ENCODE peak calls at places on chromosomes 6 and 20, in five cellular contexts. One of them, this sample, is unnamed.

GRCh38 chr6:106666290-106667021 is 37.1 kb downstream of the QRSL1 start:
- DNase-seq in activated CD4-positive, alpha-beta memory T cell treated with anti-CD3 and anti-CD28 coated beads for 36 hours: no peak
- DNase-seq in left ventricle myocardium inferior: no peak
- DNase-seq in stimulated activated CD4-positive, alpha-beta T cell treated with anti-CD3 and anti-CD28 coated beads, Interleukin-2, amount 100 ng/mL, for 24 hours: no peak
- DNase-seq in RPMI7951: no peak
- DNase-seq in this sample: peak

GRCh38 chr6:30006170-30007131 is 54.6 kb upstream of the POLR1H start:
- DNase-seq in left ventricle myocardium inferior: peak
- DNase-seq in activated CD4-positive, alpha-beta memory T cell treated with anti-CD3 and anti-CD28 coated beads for 36 hours: peak
- DNase-seq in stimulated activated CD4-positive, alpha-beta T cell treated with anti-CD3 and anti-CD28 coated beads, Interleukin-2, amount 100 ng/mL, for 24 hours: peak
- DNase-seq in RPMI7951: peak
- DNase-seq in this sample: no peak

GRCh38 chr6:15626878-15627683 is 35.7 kb downstream of the DTNBP1 start:
- DNase-seq in activated CD4-positive, alpha-beta memory T cell treated with anti-CD3 and anti-CD28 coated beads for 36 hours: no peak
- DNase-seq in RPMI7951: no peak
- DNase-seq in stimulated activated CD4-positive, alpha-beta T cell treated with anti-CD3 and anti-CD28 coated beads, Interleukin-2, amount 100 ng/mL, for 24 hours: no peak
- DNase-seq in left ventricle myocardium inferior: no peak
- DNase-seq in this sample: no peak

GRCh38 chr6:73884540-73884939 is 188.5 kb downstream of the CD109 start:
- DNase-seq in activated CD4-positive, alpha-beta memory T cell treated with anti-CD3 and anti-CD28 coated beads for 36 hours: no peak
- DNase-seq in left ventricle myocardium inferior: no peak
- DNase-seq in RPMI7951: no peak
- DNase-seq in stimulated activated CD4-positive, alpha-beta T cell treated with anti-CD3 and anti-CD28 coated beads, Interleukin-2, amount 100 ng/mL, for 24 hours: no peak
- DNase-seq in this sample: no peak

GRCh38 chr6:168493976-168494375 is 53.0 kb downstream of the SMOC2 start:
- DNase-seq in left ventricle myocardium inferior: no peak
- DNase-seq in stimulated activated CD4-positive, alpha-beta T cell treated with anti-CD3 and anti-CD28 coated beads, Interleukin-2, amount 100 ng/mL, for 24 hours: no peak
- DNase-seq in activated CD4-positive, alpha-beta memory T cell treated with anti-CD3 and anti-CD28 coated beads for 36 hours: no peak
- DNase-seq in RPMI7951: no peak
- DNase-seq in this sample: no peak

GRCh38 chr6:160221423-160221822 is 37.2 kb downstream of the SLC22A2 start:
- DNase-seq in left ventricle myocardium inferior: no peak
- DNase-seq in activated CD4-positive, alpha-beta memory T cell treated with anti-CD3 and anti-CD28 coated beads for 36 hours: no peak
- DNase-seq in stimulated activated CD4-positive, alpha-beta T cell treated with anti-CD3 and anti-CD28 coated beads, Interleukin-2, amount 100 ng/mL, for 24 hours: no peak
- DNase-seq in RPMI7951: peak
- DNase-seq in this sample: no peak

GRCh38 chr6:93992976-93993375 is 573.6 kb upstream of the EPHA7 start:
- DNase-seq in RPMI7951: no peak
- DNase-seq in activated CD4-positive, alpha-beta memory T cell treated with anti-CD3 and anti-CD28 coated beads for 36 hours: no peak
- DNase-seq in stimulated activated CD4-positive, alpha-beta T cell treated with anti-CD3 and anti-CD28 coated beads, Interleukin-2, amount 100 ng/mL, for 24 hours: no peak
- DNase-seq in left ventricle myocardium inferior: no peak
- DNase-seq in this sample: no peak

GRCh38 chr6:105740946-105741605 is 338.2 kb upstream of the PREP start:
- DNase-seq in activated CD4-positive, alpha-beta memory T cell treated with anti-CD3 and anti-CD28 coated beads for 36 hours: no peak
- DNase-seq in left ventricle myocardium inferior: no peak
- DNase-seq in stimulated activated CD4-positive, alpha-beta T cell treated with anti-CD3 and anti-CD28 coated beads, Interleukin-2, amount 100 ng/mL, for 24 hours: no peak
- DNase-seq in RPMI7951: peak
- DNase-seq in this sample: no peak

GRCh38 chr20:4335722-4336121 is 320.4 kb upstream of the RNF24 start:
- DNase-seq in activated CD4-positive, alpha-beta memory T cell treated with anti-CD3 and anti-CD28 coated beads for 36 hours: no peak
- DNase-seq in stimulated activated CD4-positive, alpha-beta T cell treated with anti-CD3 and anti-CD28 coated beads, Interleukin-2, amount 100 ng/mL, for 24 hours: no peak
- DNase-seq in left ventricle myocardium inferior: no peak
- DNase-seq in RPMI7951: no peak
- DNase-seq in this sample: no peak

GRCh38 chr6:84897874-84898635 is 133.7 kb upstream of the TBX18 start:
- DNase-seq in activated CD4-positive, alpha-beta memory T cell treated with anti-CD3 and anti-CD28 coated beads for 36 hours: no peak
- DNase-seq in stimulated activated CD4-positive, alpha-beta T cell treated with anti-CD3 and anti-CD28 coated beads, Interleukin-2, amount 100 ng/mL, for 24 hours: no peak
- DNase-seq in left ventricle myocardium inferior: no peak
- DNase-seq in RPMI7951: peak
- DNase-seq in this sample: no peak

GRCh38 chr20:25290646-25291431 is 43.0 kb downstream of the PYGB start:
- DNase-seq in activated CD4-positive, alpha-beta memory T cell treated with anti-CD3 and anti-CD28 coated beads for 36 hours: no peak
- DNase-seq in stimulated activated CD4-positive, alpha-beta T cell treated with anti-CD3 and anti-CD28 coated beads, Interleukin-2, amount 100 ng/mL, for 24 hours: no peak
- DNase-seq in left ventricle myocardium inferior: peak
- DNase-seq in RPMI7951: no peak
- DNase-seq in this sample: no peak

GRCh38 chr20:41023549-41023948 is 5.1 kb upstream of the TOP1 start:
- DNase-seq in left ventricle myocardium inferior: no peak
- DNase-seq in RPMI7951: no peak
- DNase-seq in stimulated activated CD4-positive, alpha-beta T cell treated with anti-CD3 and anti-CD28 coated beads, Interleukin-2, amount 100 ng/mL, for 24 hours: no peak
- DNase-seq in activated CD4-positive, alpha-beta memory T cell treated with anti-CD3 and anti-CD28 coated beads for 36 hours: no peak
- DNase-seq in this sample: no peak

GRCh38 chr6:35764238-35764896 is 12.0 kb upstream of the CLPSL2 start:
- DNase-seq in stimulated activated CD4-positive, alpha-beta T cell treated with anti-CD3 and anti-CD28 coated beads, Interleukin-2, amount 100 ng/mL, for 24 hours: no peak
- DNase-seq in left ventricle myocardium inferior: no peak
- DNase-seq in activated CD4-positive, alpha-beta memory T cell treated with anti-CD3 and anti-CD28 coated beads for 36 hours: no peak
- DNase-seq in RPMI7951: no peak
- DNase-seq in this sample: no peak

GRCh38 chr20:53763707-53764415 is 170.2 kb upstream of the ZNF217 start:
- DNase-seq in left ventricle myocardium inferior: no peak
- DNase-seq in activated CD4-positive, alpha-beta memory T cell treated with anti-CD3 and anti-CD28 coated beads for 36 hours: no peak
- DNase-seq in stimulated activated CD4-positive, alpha-beta T cell treated with anti-CD3 and anti-CD28 coated beads, Interleukin-2, amount 100 ng/mL, for 24 hours: no peak
- DNase-seq in RPMI7951: peak
- DNase-seq in this sample: no peak

This sample was measured in stimulated activated naive B cell treated with anti-CD40 and anti-IgM and Interleukin-4, amounts not matched to agents 10 μg/mL and 1 μg/mL and 100 μg/mL, for 72 hours.